ENCODE peak calls at places on chromosomes 2 and 18, in nine cellular contexts. N, Y, G, L, P, J, R, E and T are unnamed samples.

GRCh38 chr18:48788378-48788777 is 162.4 kb downstream of the SMAD7 start:
- DNase-seq in N (no peak), Y (no peak), G (no peak), L (no peak), P (no peak), J (no peak), R (no peak), E (no peak), T (no peak)

GRCh38 chr2:172131713-172132555 is 29.2 kb upstream of the DLX2 start:
- DNase-seq in N (no peak), Y (no peak), G (no peak), L (no peak), P (no peak), J (no peak), R (no peak), E (no peak), T (no peak)

GRCh38 chr2:219641390-219642063 is 14.1 kb downstream of the SLC4A3 start:
- DNase-seq in N (no peak), Y (no peak), G (no peak), L (no peak), P (no peak), J (no peak), R (no peak), E (no peak), T (no peak)

GRCh38 chr2:114011709-114012108 is 121.8 kb downstream of the ACTR3 start:
- DNase-seq in N (no peak), Y (no peak), G (no peak), L (no peak), P (no peak), J (no peak), R (no peak), E (no peak), T (no peak)

GRCh38 chr2:30235008-30235655 is 3.8 kb downstream of the LBH start:
- DNase-seq in N (peak), Y (no peak), G (no peak), L (no peak), P (no peak), J (no peak), R (peak), E (peak), T (no peak)

GRCh38 chr2:100104718-100105677 is 37.4 kb downstream of the AFF3 start:
- DNase-seq in N (peak), Y (peak), G (no peak), L (no peak), P (peak), J (no peak), R (peak), E (no peak), T (no peak)

GRCh38 chr18:9469700-9470099 is 5.6 kb upstream of the RALBP1 start:
- DNase-seq in N (no peak), Y (no peak), G (no peak), L (no peak), P (no peak), J (no peak), R (no peak), E (no peak), T (no peak)

GRCh38 chr2:26172866-26173595 is at the start of gene GAREM2:
- DNase-seq in N (no peak), Y (no peak), G (no peak), L (no peak), P (no peak), J (no peak), R (no peak), E (no peak), T (no peak)

GRCh38 chr2:172087780-172088244 is 2.5 kb downstream of the DLX1 start:
- DNase-seq in N (no peak), Y (no peak), G (no peak), L (no peak), P (no peak), J (no peak), R (no peak), E (no peak), T (no peak)

GRCh38 chr2:15201009-15201408 is 360.1 kb downstream of the NBAS start:
- DNase-seq in N (no peak), Y (no peak), G (no peak), L (no peak), P (no peak), J (no peak), R (no peak), E (no peak), T (no peak)

GRCh38 chr18:61980355-61980754 is 87.5 kb upstream of the RNF152 start:
- DNase-seq in N (no peak), Y (peak), G (no peak), L (no peak), P (no peak), J (no peak), R (no peak), E (no peak), T (no peak)